ENCODE peak calls at places on chromosomes 4 and X, in four cellular contexts. One of them, this sample, is unnamed.

GRCh38 chr4:1002131-1002630 is 9.0 kb upstream of the SLC26A1 start:
- DNase-seq in dorsolateral prefrontal cortex: no peak
- DNase-seq in GM12865: no peak
- DNase-seq in CD4-positive, alpha-beta T cell: no peak
- DNase-seq in this sample: no peak

GRCh38 chr4:133157460-133158160 is 8.5 kb downstream of the PCDH10 start:
- DNase-seq in dorsolateral prefrontal cortex: no peak
- DNase-seq in GM12865: no peak
- DNase-seq in CD4-positive, alpha-beta T cell: no peak
- DNase-seq in this sample: no peak

GRCh38 chr4:749771-750666 is 44.4 kb downstream of the PCGF3 start:
- DNase-seq in dorsolateral prefrontal cortex: no peak
- DNase-seq in GM12865: no peak
- DNase-seq in CD4-positive, alpha-beta T cell: no peak
- DNase-seq in this sample: no peak

GRCh38 chrX:109403927-109404326 is 78.0 kb downstream of the GUCY2F start:
- DNase-seq in dorsolateral prefrontal cortex: no peak
- DNase-seq in GM12865: no peak
- DNase-seq in CD4-positive, alpha-beta T cell: no peak
- DNase-seq in this sample: no peak

GRCh38 chrX:121831601-121832000 is 784.2 kb downstream of the GLUD2 start:
- DNase-seq in dorsolateral prefrontal cortex: no peak
- DNase-seq in GM12865: no peak
- DNase-seq in CD4-positive, alpha-beta T cell: no peak
- DNase-seq in this sample: no peak

GRCh38 chrX:5936438-5936837 is 292.2 kb downstream of the NLGN4X start:
- DNase-seq in dorsolateral prefrontal cortex: no peak
- DNase-seq in GM12865: no peak
- DNase-seq in CD4-positive, alpha-beta T cell: no peak
- DNase-seq in this sample: no peak

GRCh38 chr4:141643557-141643956 is 7.2 kb downstream of the IL15 start:
- DNase-seq in dorsolateral prefrontal cortex: no peak
- DNase-seq in GM12865: peak
- DNase-seq in CD4-positive, alpha-beta T cell: no peak
- DNase-seq in this sample: no peak

GRCh38 chrX:48827654-48827968 is 1.3 kb downstream of the ERAS start:
- DNase-seq in dorsolateral prefrontal cortex: no peak
- DNase-seq in GM12865: no peak
- DNase-seq in CD4-positive, alpha-beta T cell: no peak
- DNase-seq in this sample: no peak

GRCh38 chr4:7197910-7198309 is 5.6 kb downstream of the SORCS2 start:
- DNase-seq in dorsolateral prefrontal cortex: peak
- DNase-seq in GM12865: no peak
- DNase-seq in CD4-positive, alpha-beta T cell: no peak
- DNase-seq in this sample: no peak

GRCh38 chr4:145618912-145619638 is at the start of gene MMAA:
- DNase-seq in dorsolateral prefrontal cortex: peak
- DNase-seq in GM12865: peak
- DNase-seq in CD4-positive, alpha-beta T cell: peak
- DNase-seq in this sample: peak

GRCh38 chr4:112526061-112526460 is 10.1 kb upstream of the NEUROG2 start:
- DNase-seq in dorsolateral prefrontal cortex: no peak
- DNase-seq in GM12865: no peak
- DNase-seq in CD4-positive, alpha-beta T cell: no peak
- DNase-seq in this sample: no peak

GRCh38 chrX:40172169-40172979 is 74.6 kb upstream of the BCOR start:
- DNase-seq in dorsolateral prefrontal cortex: no peak
- DNase-seq in GM12865: peak
- DNase-seq in CD4-positive, alpha-beta T cell: no peak
- DNase-seq in this sample: no peak

GRCh38 chrX:24282381-24283121 is 31.3 kb downstream of the SUPT20HL2 start:
- DNase-seq in dorsolateral prefrontal cortex: no peak
- DNase-seq in GM12865: peak
- DNase-seq in CD4-positive, alpha-beta T cell: no peak
- DNase-seq in this sample: no peak

GRCh38 chrX:103518571-103518970 is 718 bp downstream of the RAB40A start:
- DNase-seq in dorsolateral prefrontal cortex: no peak
- DNase-seq in GM12865: no peak
- DNase-seq in CD4-positive, alpha-beta T cell: no peak
- DNase-seq in this sample: no peak

GRCh38 chrX:117985241-117985640 is 131.4 kb downstream of the KLHL13 start:
- DNase-seq in dorsolateral prefrontal cortex: no peak
- DNase-seq in GM12865: peak
- DNase-seq in CD4-positive, alpha-beta T cell: no peak
- DNase-seq in this sample: no peak

GRCh38 chr4:52868138-52868537 is 6.0 kb downstream of the RASL11B start:
- DNase-seq in dorsolateral prefrontal cortex: no peak
- DNase-seq in GM12865: no peak
- DNase-seq in CD4-positive, alpha-beta T cell: no peak
- DNase-seq in this sample: no peak

GRCh38 chrX:103464774-103465117 is 54.5 kb downstream of the RAB40A start:
- DNase-seq in dorsolateral prefrontal cortex: peak
- DNase-seq in GM12865: peak
- DNase-seq in CD4-positive, alpha-beta T cell: peak
- DNase-seq in this sample: peak

GRCh38 chr4:3753711-3754412 is 12.3 kb upstream of the ADRA2C start:
- DNase-seq in dorsolateral prefrontal cortex: no peak
- DNase-seq in GM12865: no peak
- DNase-seq in CD4-positive, alpha-beta T cell: no peak
- DNase-seq in this sample: no peak

DNA sequence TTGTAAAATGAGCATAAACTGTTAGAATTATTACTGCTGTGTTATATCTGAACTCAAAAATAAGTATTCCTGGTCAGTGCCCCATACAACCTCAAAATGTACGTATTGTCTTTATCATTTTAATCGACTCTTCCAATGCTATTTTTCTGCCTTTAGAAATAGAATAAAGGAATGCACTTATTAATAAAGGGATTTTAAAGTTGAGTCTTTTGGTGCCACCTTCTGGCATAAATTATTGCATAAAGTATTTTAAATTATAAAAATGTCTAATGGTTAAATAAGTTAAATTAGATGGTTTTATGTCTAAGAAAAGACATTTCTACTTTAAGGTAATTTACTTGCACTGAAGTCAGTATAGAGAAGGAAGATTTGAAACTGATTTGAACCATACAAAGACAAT is 424.0 kb upstream of the NDST4 start:
- DNase-seq in dorsolateral prefrontal cortex: no peak
- DNase-seq in GM12865: peak
- DNase-seq in CD4-positive, alpha-beta T cell: no peak
- DNase-seq in this sample: no peak
- TF ChIP-seq CTCF in dorsolateral prefrontal cortex: peak
- TF ChIP-seq CTCF in GM12865: peak
- TF ChIP-seq CTCF in CD4-positive, alpha-beta T cell: no peak
- TF ChIP-seq CTCF in this sample: no peak

DNA sequence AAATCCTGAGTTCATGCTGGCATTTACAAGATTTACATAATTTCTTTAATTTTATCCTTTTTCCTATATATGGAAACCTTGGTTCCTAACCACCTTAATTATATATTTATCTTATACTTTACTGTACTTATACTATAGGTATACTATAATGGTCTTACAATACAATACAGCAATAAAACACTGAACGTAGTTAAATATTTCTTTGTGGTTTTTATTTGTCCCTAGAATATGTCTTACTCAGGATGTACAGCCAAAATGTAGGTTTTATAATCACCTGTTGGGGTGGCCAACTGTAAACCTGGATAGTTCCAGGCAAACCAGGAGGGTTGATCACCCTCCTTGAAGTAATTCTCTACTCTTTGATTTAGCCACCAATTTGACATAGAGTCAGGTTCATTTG is 48.4 kb upstream of the KIT start:
- DNase-seq in dorsolateral prefrontal cortex: no peak
- DNase-seq in GM12865: no peak
- DNase-seq in CD4-positive, alpha-beta T cell: no peak
- DNase-seq in this sample: no peak
- TF ChIP-seq CTCF in dorsolateral prefrontal cortex: no peak
- TF ChIP-seq CTCF in GM12865: no peak
- TF ChIP-seq CTCF in CD4-positive, alpha-beta T cell: no peak
- TF ChIP-seq CTCF in this sample: no peak

GRCh38 chr4:15513545-15513944 is 43.9 kb downstream of the CC2D2A start:
- DNase-seq in dorsolateral prefrontal cortex: no peak
- DNase-seq in GM12865: no peak
- DNase-seq in CD4-positive, alpha-beta T cell: no peak
- DNase-seq in this sample: no peak
- TF ChIP-seq CTCF in dorsolateral prefrontal cortex: no peak
- TF ChIP-seq CTCF in GM12865: no peak
- TF ChIP-seq CTCF in CD4-positive, alpha-beta T cell: no peak
- TF ChIP-seq CTCF in this sample: no peak

GRCh38 chr4:25857403-25857802 is 5.4 kb downstream of the SEL1L3 start:
- DNase-seq in dorsolateral prefrontal cortex: no peak
- DNase-seq in GM12865: no peak
- DNase-seq in CD4-positive, alpha-beta T cell: no peak
- DNase-seq in this sample: no peak
- TF ChIP-seq CTCF in dorsolateral prefrontal cortex: no peak
- TF ChIP-seq CTCF in GM12865: no peak
- TF ChIP-seq CTCF in CD4-positive, alpha-beta T cell: no peak
- TF ChIP-seq CTCF in this sample: no peak

This sample was measured in Calu3.